ENCODE peak calls at places on chromosome 16, in eight cellular contexts. One of them, this sample, is unnamed.
A peak's percentile ranks its signal among the peaks of the same experiment; 100 is the strongest.

GRCh38 chr16:88323546-88324330 is 59.0 kb upstream of the ZNF469 start:
- DNase-seq in ACHN: no peak
- DNase-seq in globus pallidus: no peak
- DNase-seq in HFF-Myc: no peak
- DNase-seq in left cardiac atrium: no peak
- DNase-seq in stomach: no peak
- DNase-seq in KG1: no peak
- DNase-seq in adrenal gland: no peak
- DNase-seq in this sample: no peak

GRCh38 chr16:80103463-80103862 is 437.3 kb upstream of the DYNLRB2 start:
- DNase-seq in ACHN: no peak
- DNase-seq in globus pallidus: no peak
- DNase-seq in HFF-Myc: no peak
- DNase-seq in left cardiac atrium: no peak
- DNase-seq in stomach: no peak
- DNase-seq in KG1: no peak
- DNase-seq in adrenal gland: no peak
- DNase-seq in this sample: no peak

GRCh38 chr16:56481468-56482112 is 30.2 kb downstream of the OGFOD1 start:
- DNase-seq in ACHN: no peak
- DNase-seq in globus pallidus: no peak
- DNase-seq in HFF-Myc: no peak
- DNase-seq in left cardiac atrium: no peak
- DNase-seq in stomach: no peak
- DNase-seq in KG1: no peak
- DNase-seq in adrenal gland: no peak
- DNase-seq in this sample: no peak

GRCh38 chr16:19281246-19281645 is 4.3 kb upstream of the CLEC19A start:
- DNase-seq in ACHN: no peak
- DNase-seq in globus pallidus: no peak
- DNase-seq in HFF-Myc: no peak
- DNase-seq in left cardiac atrium: no peak
- DNase-seq in stomach: no peak
- DNase-seq in KG1: no peak
- DNase-seq in adrenal gland: no peak
- DNase-seq in this sample: no peak

GRCh38 chr16:70428178-70428998 is 10.5 kb downstream of the ST3GAL2 start:
- DNase-seq in ACHN: peak; percentile 96
- DNase-seq in globus pallidus: peak; percentile 58
- DNase-seq in HFF-Myc: peak; percentile 68
- DNase-seq in left cardiac atrium: peak; percentile 98
- DNase-seq in stomach: peak; percentile 87
- DNase-seq in KG1: peak; percentile 61
- DNase-seq in adrenal gland: peak; percentile 100
- DNase-seq in this sample: peak; percentile 75

GRCh38 chr16:83338138-83338537 is 469.6 kb upstream of the HSBP1 start:
- DNase-seq in ACHN: no peak
- DNase-seq in globus pallidus: no peak
- DNase-seq in HFF-Myc: no peak
- DNase-seq in left cardiac atrium: no peak
- DNase-seq in stomach: no peak
- DNase-seq in KG1: no peak
- DNase-seq in adrenal gland: no peak
- DNase-seq in this sample: no peak

GRCh38 chr16:22007159-22007508 is 777 bp upstream of the MOSMO start:
- DNase-seq in ACHN: no peak
- DNase-seq in globus pallidus: peak; percentile 13
- DNase-seq in HFF-Myc: no peak
- DNase-seq in left cardiac atrium: no peak
- DNase-seq in stomach: no peak
- DNase-seq in KG1: no peak
- DNase-seq in adrenal gland: no peak
- DNase-seq in this sample: no peak

GRCh38 chr16:31479752-31480151 is 3.2 kb upstream of the SLC5A2 start:
- DNase-seq in ACHN: no peak
- DNase-seq in globus pallidus: no peak
- DNase-seq in HFF-Myc: no peak
- DNase-seq in left cardiac atrium: no peak
- DNase-seq in stomach: no peak
- DNase-seq in KG1: no peak
- DNase-seq in adrenal gland: no peak
- DNase-seq in this sample: no peak

GRCh38 chr16:72992142-72992601 is 55.8 kb downstream of the ZFHX3 start:
- DNase-seq in ACHN: no peak
- DNase-seq in globus pallidus: no peak
- DNase-seq in HFF-Myc: no peak
- DNase-seq in left cardiac atrium: no peak
- DNase-seq in stomach: no peak
- DNase-seq in KG1: no peak
- DNase-seq in adrenal gland: no peak
- DNase-seq in this sample: no peak

GRCh38 chr16:4116328-4117249 is at the start of gene ADCY9:
- DNase-seq in ACHN: peak; percentile 79
- DNase-seq in globus pallidus: peak; percentile 65
- DNase-seq in HFF-Myc: no peak
- DNase-seq in left cardiac atrium: peak; percentile 83
- DNase-seq in stomach: peak; percentile 80
- DNase-seq in KG1: no peak
- DNase-seq in adrenal gland: peak; percentile 60
- DNase-seq in this sample: peak; percentile 82

GRCh38 chr16:57476546-57477410 is 9.5 kb downstream of the DOK4 start:
- DNase-seq in ACHN: no peak
- DNase-seq in globus pallidus: no peak
- DNase-seq in HFF-Myc: no peak
- DNase-seq in left cardiac atrium: no peak
- DNase-seq in stomach: no peak
- DNase-seq in KG1: no peak
- DNase-seq in adrenal gland: no peak
- DNase-seq in this sample: no peak

GRCh38 chr16:85391769-85392583 is 221.1 kb upstream of the GSE1 start:
- DNase-seq in ACHN: no peak
- DNase-seq in globus pallidus: no peak
- DNase-seq in HFF-Myc: no peak
- DNase-seq in left cardiac atrium: peak; percentile 11
- DNase-seq in stomach: no peak
- DNase-seq in KG1: no peak
- DNase-seq in adrenal gland: peak; percentile 37
- DNase-seq in this sample: no peak

GRCh38 chr16:17396762-17397498 is 73.8 kb downstream of the XYLT1 start:
- DNase-seq in ACHN: no peak
- DNase-seq in globus pallidus: no peak
- DNase-seq in HFF-Myc: peak; percentile 70
- DNase-seq in left cardiac atrium: peak; percentile 45
- DNase-seq in stomach: peak; percentile 71
- DNase-seq in KG1: no peak
- DNase-seq in adrenal gland: peak; percentile 61
- DNase-seq in this sample: no peak

GRCh38 chr16:87766485-87766797 is 655 bp upstream of the KLHDC4 start:
- DNase-seq in ACHN: no peak
- DNase-seq in globus pallidus: no peak
- DNase-seq in HFF-Myc: no peak
- DNase-seq in left cardiac atrium: no peak
- DNase-seq in stomach: no peak
- DNase-seq in KG1: no peak
- DNase-seq in adrenal gland: no peak
- DNase-seq in this sample: no peak

GRCh38 chr16:66277311-66278070 is 89.0 kb upstream of the CDH5 start:
- DNase-seq in ACHN: no peak
- DNase-seq in globus pallidus: no peak
- DNase-seq in HFF-Myc: no peak
- DNase-seq in left cardiac atrium: no peak
- DNase-seq in stomach: no peak
- DNase-seq in KG1: no peak
- DNase-seq in adrenal gland: no peak
- DNase-seq in this sample: no peak

This sample was measured in dorsolateral prefrontal cortex.